ENCODE peak calls at places on chromosomes 2 and 18, in nine cellular contexts. L is cardiac fibroblast, V is Panc1, J is kidney epithelial cell, T is adipocyte, Q is HepG2, D is PC-3, N is DND-41, I is mesendoderm. A is an unnamed sample.

GRCh38 chr2:163637876-163638275 is 97.9 kb downstream of the FIGN start:
- DNase-seq in J (no peak), Q (no peak), D (no peak), I (no peak), V (no peak), T (no peak), N (no peak), L (no peak), A (no peak)

GRCh38 chr2:241935314-241935713 is 65.8 kb downstream of the RTP5 start:
- DNase-seq in V (no peak), L (peak; percentile 33), T (peak; percentile 79), I (no peak), N (no peak), Q (no peak), J (no peak), D (peak; percentile 69), A (no peak)

GRCh38 chr2:2791606-2792005 is 460.5 kb upstream of the MYT1L start:
- DNase-seq in L (no peak), I (no peak), J (no peak), T (no peak), N (no peak), Q (no peak), V (no peak), D (no peak), A (no peak)

GRCh38 chr2:195498176-195498575 is 158.8 kb upstream of the SLC39A10 start:
- DNase-seq in J (no peak), T (no peak), V (no peak), I (peak; percentile 71), D (peak; percentile 59), L (peak; percentile 54), Q (peak; percentile 50), N (peak; percentile 59), A (peak; percentile 63)

GRCh38 chr2:14867853-14868252 is 235.3 kb downstream of the LRATD1 start:
- DNase-seq in I (no peak), J (no peak), T (no peak), N (no peak), D (no peak), Q (no peak), L (no peak), V (no peak), A (no peak)

GRCh38 chr2:27940090-27940671 is 49.7 kb downstream of the BABAM2 start:
- DNase-seq in Q (no peak), J (no peak), D (no peak), N (no peak), I (no peak), T (no peak), V (no peak), L (no peak), A (no peak)

GRCh38 chr2:15840173-15840572 is 100.2 kb upstream of the MYCN start:
- DNase-seq in T (no peak), Q (no peak), D (peak; percentile 56), L (no peak), N (no peak), I (no peak), J (peak; percentile 9), V (no peak), A (peak; percentile 55)

GRCh38 chr2:100235098-100235497 is 87.2 kb downstream of the LONRF2 start:
- DNase-seq in I (peak; percentile 11), L (no peak), N (peak; percentile 84), Q (no peak), T (no peak), J (no peak), V (no peak), D (peak; percentile 53), A (no peak)

GRCh38 chr2:241372376-241372992 is 16.4 kb downstream of the FARP2 start:
- DNase-seq in I (no peak), N (no peak), L (no peak), Q (no peak), D (no peak), T (no peak), J (no peak), V (no peak), A (peak; percentile 43)

GRCh38 chr18:47254341-47254939 is 3.0 kb upstream of the SKOR2 start:
- DNase-seq in N (peak; percentile 55), I (peak; percentile 87), V (no peak), J (no peak), T (peak; percentile 37), Q (peak; percentile 18), D (peak; percentile 8), L (peak; percentile 44), A (peak; percentile 60)

GRCh38 chr18:44594779-44595467 is 85.8 kb upstream of the SETBP1 start:
- DNase-seq in N (no peak), V (no peak), I (peak; percentile 79), T (peak; percentile 91), Q (no peak), L (peak; percentile 83), J (no peak), D (peak; percentile 71), A (peak; percentile 80)

GRCh38 chr2:46737577-46737976 is 178.0 kb downstream of the MCFD2 start:
- DNase-seq in Q (peak; percentile 90), I (peak; percentile 89), V (peak; percentile 12), N (no peak), L (no peak), D (peak; percentile 86), J (peak; percentile 28), T (no peak), A (peak; percentile 71)

GRCh38 chr2:64398730-64399129 is 55.2 kb upstream of the LGALSL start:
- DNase-seq in L (no peak), I (no peak), N (no peak), V (no peak), Q (no peak), J (no peak), T (no peak), D (no peak), A (no peak)

GRCh38 chr2:22801071-22801470 is 583.9 kb upstream of the KLHL29 start:
- DNase-seq in Q (no peak), V (no peak), J (no peak), D (no peak), T (no peak), L (no peak), N (no peak), I (peak; percentile 28), A (no peak)

GRCh38 chr2:191970867-191971266 is 124.0 kb upstream of the CAVIN2 start:
- DNase-seq in J (no peak), Q (no peak), T (no peak), L (no peak), D (no peak), V (no peak), I (no peak), N (no peak), A (no peak)

GRCh38 chr2:222241054-222241453 is 57.7 kb downstream of the PAX3 start:
- DNase-seq in Q (no peak), V (no peak), I (peak; percentile 82), D (no peak), T (no peak), J (no peak), N (no peak), L (no peak), A (no peak)
- H3K4me3 ChIP-seq in Q (no peak overlapping the region), V (no peak overlapping the region), I (no peak overlapping the region), D (no peak overlapping the region), T (no peak overlapping the region), J (no peak overlapping the region), N (no peak overlapping the region), L (no peak overlapping the region), A (no peak overlapping the region)

DNA sequence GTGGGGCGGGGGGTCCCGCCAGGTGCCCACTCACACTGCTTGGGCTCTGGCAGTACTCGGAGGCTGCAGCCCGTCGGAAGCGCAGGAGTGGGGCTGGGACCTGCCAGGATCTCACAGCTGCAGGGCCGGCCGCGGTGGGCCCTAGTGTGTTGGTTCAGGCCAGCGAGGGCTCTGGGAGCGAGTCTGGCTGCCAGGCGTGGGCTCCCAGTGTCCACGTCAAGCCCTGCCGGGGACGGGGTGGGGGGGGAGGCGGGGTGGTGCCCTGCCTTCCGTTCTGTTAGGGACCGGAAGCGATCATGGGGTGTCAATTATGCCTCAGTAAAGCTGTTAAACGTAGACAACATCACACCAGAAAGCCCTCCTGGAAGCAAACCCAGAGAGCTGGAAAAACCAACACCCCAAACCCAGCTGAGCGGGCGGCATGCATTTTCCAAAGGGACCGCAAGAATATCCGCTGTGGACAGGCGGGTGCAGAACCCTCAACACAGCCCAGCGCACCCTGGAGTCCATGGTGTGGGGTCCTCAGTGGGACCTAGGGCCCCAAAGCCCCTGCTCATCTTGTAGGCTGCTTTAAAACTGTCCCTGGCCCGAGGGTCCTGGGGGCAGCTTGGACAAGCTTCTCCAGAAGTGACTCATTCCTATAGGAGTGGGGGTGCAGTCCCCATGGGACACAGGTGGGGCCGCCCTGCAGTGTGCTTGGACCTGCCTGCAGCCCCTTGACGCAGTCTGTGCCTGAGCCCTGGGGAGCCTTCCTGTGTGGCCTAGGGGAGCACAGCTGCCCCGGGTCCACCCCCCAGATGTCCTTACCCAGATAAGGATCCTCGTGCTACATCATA is 1.3 kb upstream of the HS6ST1 start:
- DNase-seq in Q (no peak), L (no peak), J (no peak), N (peak; percentile 47), I (no peak), T (no peak), V (no peak), D (no peak), A (no peak)
- H3K4me3 ChIP-seq in Q (no peak overlapping the region), L (no peak overlapping the region), J (no peak overlapping the region), N (peak overlapping the region; percentile 52), I (no peak overlapping the region), T (no peak overlapping the region), V (no peak overlapping the region), D (no peak overlapping the region), A (no peak overlapping the region)

DNA sequence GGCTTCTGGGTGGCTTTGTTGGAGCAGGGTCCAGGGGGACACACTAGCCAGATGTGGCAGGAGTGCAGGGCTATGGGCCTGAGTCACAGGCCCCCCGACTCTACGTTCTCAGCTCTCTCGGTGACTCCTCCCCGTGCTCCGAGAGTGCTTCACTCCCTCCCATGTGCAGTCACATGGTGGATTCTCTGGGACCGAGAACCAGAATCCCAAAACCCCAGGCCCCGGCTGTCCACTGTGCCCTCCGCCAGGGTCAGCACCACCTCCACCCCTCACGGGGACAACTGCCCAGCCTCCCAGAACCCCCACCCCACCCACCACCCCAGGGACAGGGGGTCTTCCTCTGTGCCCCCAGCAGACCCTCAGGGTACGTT is 4.2 kb downstream of the RAMP1 start:
- DNase-seq in V (no peak), L (no peak), Q (no peak), N (no peak), I (no peak), T (no peak), D (no peak), J (no peak), A (no peak)
- H3K4me3 ChIP-seq in V (no peak overlapping the region), L (no peak overlapping the region), Q (no peak overlapping the region), N (no peak overlapping the region), I (no peak overlapping the region), T (no peak overlapping the region), D (no peak overlapping the region), J (no peak overlapping the region), A (no peak overlapping the region)

DNA sequence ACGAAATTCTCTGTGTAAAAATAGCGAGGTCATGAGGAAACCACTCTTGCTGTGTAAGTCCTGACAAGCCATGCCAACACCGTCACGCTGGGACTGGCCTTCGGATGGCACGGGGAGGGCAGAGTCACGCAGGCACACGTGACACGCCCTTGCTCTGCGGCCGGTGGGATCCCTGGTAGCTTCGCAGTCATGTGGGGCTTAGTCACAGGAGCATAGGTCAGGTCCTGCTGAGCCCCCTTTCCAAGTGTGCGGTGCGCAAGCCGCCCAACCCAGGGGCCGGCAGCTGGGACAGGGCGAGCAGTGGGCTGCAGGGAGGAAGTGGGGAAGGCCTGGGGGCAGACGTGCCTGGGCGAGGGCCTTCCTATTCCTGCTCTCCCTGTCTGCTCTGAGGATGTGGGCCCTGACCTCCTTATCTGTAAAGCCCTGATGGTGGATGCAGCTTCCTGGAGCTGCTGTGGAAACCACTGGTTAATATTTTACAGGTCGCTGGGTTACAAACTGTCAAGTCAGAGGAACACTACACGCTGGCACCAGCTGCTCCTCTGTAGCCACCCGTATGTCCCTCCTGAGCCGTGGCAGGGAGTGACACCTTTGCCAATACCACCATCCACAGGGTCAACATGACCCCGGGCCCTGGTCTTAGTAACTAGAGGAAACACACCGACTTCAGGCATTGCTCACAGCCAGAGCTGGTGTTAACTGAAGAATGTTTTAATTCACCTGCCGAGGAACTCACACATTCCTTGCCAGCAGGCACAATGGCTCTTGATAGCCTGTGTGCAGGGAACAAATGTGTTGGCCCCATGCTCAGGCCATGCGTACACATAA is 17.8 kb downstream of the MBP start:
- DNase-seq in N (peak; percentile 49), V (no peak), I (peak; percentile 75), T (peak; percentile 78), Q (peak; percentile 93), D (no peak), L (peak; percentile 96), J (peak; percentile 89), A (peak; percentile 99)
- H3K4me3 ChIP-seq in N (no peak overlapping the region), V (peak overlapping the region; percentile 6), I (no peak overlapping the region), T (no peak overlapping the region), Q (peak overlapping the region; percentile 49), D (no peak overlapping the region), L (no peak overlapping the region), J (no peak overlapping the region), A (no peak overlapping the region)